ENCODE peak calls at places on chromosomes 3 and 15, in nine cellular contexts. One of them, this sample, is unnamed.
A peak's percentile ranks its signal among the peaks of the same experiment; 100 is the strongest.

GRCh38 chr3:9897408-9898372 is 5.0 kb upstream of the IL17RE start:
- DNase-seq in IMR-90: peak; percentile 41
- DNase-seq in body of pancreas: peak; percentile 89
- DNase-seq in aorta: no peak
- DNase-seq in GM23338: no peak
- DNase-seq in adrenal gland: peak; percentile 67
- DNase-seq in A673: no peak
- DNase-seq in naive thymus-derived CD4-positive, alpha-beta T cell: no peak
- DNase-seq in tibial nerve: no peak
- DNase-seq in this sample: no peak

GRCh38 chr3:184328516-184328915 is 8.9 kb upstream of the FAM131A start:
- DNase-seq in IMR-90: no peak
- DNase-seq in body of pancreas: no peak
- DNase-seq in aorta: no peak
- DNase-seq in GM23338: no peak
- DNase-seq in adrenal gland: no peak
- DNase-seq in A673: no peak
- DNase-seq in naive thymus-derived CD4-positive, alpha-beta T cell: no peak
- DNase-seq in tibial nerve: no peak
- DNase-seq in this sample: no peak

GRCh38 chr15:28992996-28993719 is 107.4 kb downstream of the APBA2 start:
- DNase-seq in IMR-90: no peak
- DNase-seq in body of pancreas: no peak
- DNase-seq in aorta: peak; percentile 37
- DNase-seq in GM23338: no peak
- DNase-seq in adrenal gland: no peak
- DNase-seq in A673: no peak
- DNase-seq in naive thymus-derived CD4-positive, alpha-beta T cell: no peak
- DNase-seq in tibial nerve: no peak
- DNase-seq in this sample: no peak

GRCh38 chr15:31228980-31229826 is 97.4 kb upstream of the KLF13 start:
- DNase-seq in IMR-90: no peak
- DNase-seq in body of pancreas: peak; percentile 67
- DNase-seq in aorta: no peak
- DNase-seq in GM23338: peak; percentile 29
- DNase-seq in adrenal gland: no peak
- DNase-seq in A673: no peak
- DNase-seq in naive thymus-derived CD4-positive, alpha-beta T cell: no peak
- DNase-seq in tibial nerve: no peak
- DNase-seq in this sample: peak; percentile 72

GRCh38 chr15:79964232-79964820 is 6.7 kb downstream of the BCL2A1 start:
- DNase-seq in IMR-90: no peak
- DNase-seq in body of pancreas: no peak
- DNase-seq in aorta: no peak
- DNase-seq in GM23338: no peak
- DNase-seq in adrenal gland: no peak
- DNase-seq in A673: no peak
- DNase-seq in naive thymus-derived CD4-positive, alpha-beta T cell: no peak
- DNase-seq in tibial nerve: no peak
- DNase-seq in this sample: no peak

GRCh38 chr3:153963012-153963411 is 158.2 kb upstream of the ARHGEF26 start:
- DNase-seq in IMR-90: no peak
- DNase-seq in body of pancreas: no peak
- DNase-seq in aorta: no peak
- DNase-seq in GM23338: no peak
- DNase-seq in adrenal gland: no peak
- DNase-seq in A673: no peak
- DNase-seq in naive thymus-derived CD4-positive, alpha-beta T cell: no peak
- DNase-seq in tibial nerve: no peak
- DNase-seq in this sample: no peak

GRCh38 chr3:27310693-27311092 is 58.5 kb downstream of the NEK10 start:
- DNase-seq in IMR-90: no peak
- DNase-seq in body of pancreas: no peak
- DNase-seq in aorta: no peak
- DNase-seq in GM23338: no peak
- DNase-seq in adrenal gland: no peak
- DNase-seq in A673: no peak
- DNase-seq in naive thymus-derived CD4-positive, alpha-beta T cell: no peak
- DNase-seq in tibial nerve: no peak
- DNase-seq in this sample: no peak

GRCh38 chr15:41868321-41868720 is 25.5 kb downstream of the SPTBN5 start:
- DNase-seq in IMR-90: no peak
- DNase-seq in body of pancreas: no peak
- DNase-seq in aorta: no peak
- DNase-seq in GM23338: no peak
- DNase-seq in adrenal gland: no peak
- DNase-seq in A673: no peak
- DNase-seq in naive thymus-derived CD4-positive, alpha-beta T cell: no peak
- DNase-seq in tibial nerve: no peak
- DNase-seq in this sample: no peak

GRCh38 chr15:88131937-88132336 is 124.6 kb downstream of the NTRK3 start:
- DNase-seq in IMR-90: no peak
- DNase-seq in body of pancreas: no peak
- DNase-seq in aorta: no peak
- DNase-seq in GM23338: no peak
- DNase-seq in adrenal gland: no peak
- DNase-seq in A673: no peak
- DNase-seq in naive thymus-derived CD4-positive, alpha-beta T cell: no peak
- DNase-seq in tibial nerve: no peak
- DNase-seq in this sample: no peak

GRCh38 chr3:184399410-184399809 is 19.6 kb downstream of the CHRD start:
- DNase-seq in IMR-90: peak; percentile 96
- DNase-seq in body of pancreas: no peak
- DNase-seq in aorta: no peak
- DNase-seq in GM23338: peak; percentile 36
- DNase-seq in adrenal gland: no peak
- DNase-seq in A673: no peak
- DNase-seq in naive thymus-derived CD4-positive, alpha-beta T cell: no peak
- DNase-seq in tibial nerve: no peak
- DNase-seq in this sample: no peak

GRCh38 chr15:65641723-65642475 is 20.2 kb downstream of the SLC24A1 start:
- DNase-seq in IMR-90: no peak
- DNase-seq in body of pancreas: no peak
- DNase-seq in aorta: no peak
- DNase-seq in GM23338: no peak
- DNase-seq in adrenal gland: no peak
- DNase-seq in A673: no peak
- DNase-seq in naive thymus-derived CD4-positive, alpha-beta T cell: no peak
- DNase-seq in tibial nerve: no peak
- DNase-seq in this sample: peak; percentile 5

GRCh38 chr15:65645392-65645791 is 23.7 kb downstream of the SLC24A1 start:
- DNase-seq in IMR-90: no peak
- DNase-seq in body of pancreas: no peak
- DNase-seq in aorta: no peak
- DNase-seq in GM23338: no peak
- DNase-seq in adrenal gland: no peak
- DNase-seq in A673: no peak
- DNase-seq in naive thymus-derived CD4-positive, alpha-beta T cell: no peak
- DNase-seq in tibial nerve: no peak
- DNase-seq in this sample: no peak

GRCh38 chr15:65639509-65639908 is 17.8 kb downstream of the SLC24A1 start:
- DNase-seq in IMR-90: no peak
- DNase-seq in body of pancreas: no peak
- DNase-seq in aorta: no peak
- DNase-seq in GM23338: no peak
- DNase-seq in adrenal gland: no peak
- DNase-seq in A673: no peak
- DNase-seq in naive thymus-derived CD4-positive, alpha-beta T cell: no peak
- DNase-seq in tibial nerve: no peak
- DNase-seq in this sample: no peak

GRCh38 chr15:65644282-65644681 is 22.5 kb downstream of the SLC24A1 start:
- DNase-seq in IMR-90: no peak
- DNase-seq in body of pancreas: no peak
- DNase-seq in aorta: no peak
- DNase-seq in GM23338: no peak
- DNase-seq in adrenal gland: no peak
- DNase-seq in A673: no peak
- DNase-seq in naive thymus-derived CD4-positive, alpha-beta T cell: no peak
- DNase-seq in tibial nerve: no peak
- DNase-seq in this sample: no peak

DNA sequence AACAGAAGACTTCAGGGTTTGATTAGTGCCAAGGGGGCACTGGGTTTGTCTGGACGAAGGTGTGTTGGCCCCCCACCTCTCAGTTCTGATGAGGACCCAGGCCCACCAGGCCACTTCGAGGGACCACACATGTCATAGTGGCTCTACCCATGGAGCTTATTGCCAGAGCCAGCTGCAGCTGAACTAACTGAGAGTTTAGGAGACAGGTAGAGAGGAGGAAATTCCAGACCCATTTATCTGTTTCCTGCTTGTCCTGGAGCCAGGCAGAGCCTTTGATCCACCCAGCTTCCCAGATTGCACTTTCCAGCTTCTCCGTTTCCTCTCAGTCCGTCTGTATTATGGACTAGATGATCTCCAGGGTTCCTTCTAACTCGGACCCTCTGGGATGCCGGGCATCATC is 20.9 kb downstream of the SLC24A1 start:
- DNase-seq in IMR-90: no peak
- DNase-seq in body of pancreas: no peak
- DNase-seq in aorta: no peak
- DNase-seq in GM23338: no peak
- DNase-seq in adrenal gland: no peak
- DNase-seq in A673: no peak
- DNase-seq in naive thymus-derived CD4-positive, alpha-beta T cell: no peak
- DNase-seq in tibial nerve: no peak
- DNase-seq in this sample: no peak
- H3K27ac ChIP-seq in IMR-90: no peak overlapping the region
- H3K27ac ChIP-seq in body of pancreas: no peak overlapping the region
- H3K27ac ChIP-seq in aorta: no peak overlapping the region
- H3K27ac ChIP-seq in GM23338: no peak overlapping the region
- H3K27ac ChIP-seq in adrenal gland: no peak overlapping the region
- H3K27ac ChIP-seq in A673: no peak overlapping the region
- H3K27ac ChIP-seq in naive thymus-derived CD4-positive, alpha-beta T cell: no peak overlapping the region
- H3K27ac ChIP-seq in tibial nerve: no peak overlapping the region
- H3K27ac ChIP-seq in this sample: no peak overlapping the region

GRCh38 chr3:172157566-172158258 is 118.3 kb downstream of the FNDC3B start:
- DNase-seq in IMR-90: no peak
- DNase-seq in body of pancreas: no peak
- DNase-seq in aorta: no peak
- DNase-seq in GM23338: no peak
- DNase-seq in adrenal gland: no peak
- DNase-seq in A673: no peak
- DNase-seq in naive thymus-derived CD4-positive, alpha-beta T cell: no peak
- DNase-seq in tibial nerve: no peak
- DNase-seq in this sample: no peak
- H3K27ac ChIP-seq in IMR-90: no peak overlapping the region
- H3K27ac ChIP-seq in body of pancreas: no peak overlapping the region
- H3K27ac ChIP-seq in aorta: no peak overlapping the region
- H3K27ac ChIP-seq in GM23338: no peak overlapping the region
- H3K27ac ChIP-seq in adrenal gland: no peak overlapping the region
- H3K27ac ChIP-seq in A673: no peak overlapping the region
- H3K27ac ChIP-seq in naive thymus-derived CD4-positive, alpha-beta T cell: no peak overlapping the region
- H3K27ac ChIP-seq in tibial nerve: no peak overlapping the region
- H3K27ac ChIP-seq in this sample: peak overlapping the region; percentile 66

DNA sequence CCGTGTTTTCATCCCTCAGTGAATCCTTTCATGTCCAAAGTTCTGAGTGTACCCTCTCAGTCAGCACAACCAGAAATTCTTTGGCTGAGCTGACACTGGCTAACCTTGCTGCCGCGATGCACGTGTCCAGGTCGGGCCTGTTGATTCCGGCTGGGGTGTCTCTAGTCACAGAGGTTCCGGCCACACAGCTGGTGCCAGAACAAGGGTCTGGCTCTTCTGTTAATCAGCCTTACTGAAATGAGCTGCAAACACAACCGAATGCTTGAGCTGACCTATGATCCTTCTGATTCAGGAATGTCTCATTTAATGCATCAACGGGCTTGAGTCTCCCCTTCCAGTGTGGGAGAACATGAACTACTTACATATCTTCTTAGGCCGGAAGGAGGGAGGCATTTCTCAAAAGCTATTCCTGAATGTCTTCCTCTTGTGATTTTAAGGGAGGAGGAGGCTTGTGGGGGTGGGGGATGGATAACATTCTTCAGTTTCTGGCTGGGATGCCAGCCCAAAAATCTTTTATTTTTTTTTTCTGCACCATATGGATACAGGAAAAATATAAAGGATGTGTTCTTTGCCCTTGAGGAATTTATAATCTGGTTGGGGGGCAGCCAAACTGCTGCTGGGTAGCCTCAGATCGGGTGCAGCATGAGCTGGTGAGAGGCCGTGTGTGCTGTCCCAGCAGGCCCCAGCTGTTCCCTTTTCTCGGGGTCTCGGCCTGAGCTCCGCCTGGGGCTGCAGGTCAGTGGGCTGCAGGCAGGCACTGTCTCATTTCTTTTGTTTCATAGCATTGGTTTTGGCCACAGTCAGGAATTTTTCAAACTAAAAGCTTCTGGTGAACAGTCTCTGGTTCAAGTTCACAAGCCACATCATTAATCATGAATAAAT is 319.1 kb upstream of the TBL1XR1 start:
- DNase-seq in IMR-90: peak; percentile 90
- DNase-seq in body of pancreas: no peak
- DNase-seq in aorta: no peak
- DNase-seq in GM23338: peak; percentile 17
- DNase-seq in adrenal gland: peak; percentile 68
- DNase-seq in A673: peak; percentile 42
- DNase-seq in naive thymus-derived CD4-positive, alpha-beta T cell: no peak
- DNase-seq in tibial nerve: no peak
- DNase-seq in this sample: peak; percentile 94
- H3K27ac ChIP-seq in IMR-90: peak overlapping the region; percentile 61
- H3K27ac ChIP-seq in body of pancreas: no peak overlapping the region
- H3K27ac ChIP-seq in aorta: peak overlapping the region; percentile 45
- H3K27ac ChIP-seq in GM23338: no peak overlapping the region
- H3K27ac ChIP-seq in adrenal gland: no peak overlapping the region
- H3K27ac ChIP-seq in A673: no peak overlapping the region
- H3K27ac ChIP-seq in naive thymus-derived CD4-positive, alpha-beta T cell: no peak overlapping the region
- H3K27ac ChIP-seq in tibial nerve: no peak overlapping the region
- H3K27ac ChIP-seq in this sample: peak overlapping the region; percentile 86

GRCh38 chr15:59532770-59533379 is 78.7 kb upstream of the GCNT3 start:
- DNase-seq in IMR-90: peak; percentile 21
- DNase-seq in body of pancreas: peak; percentile 32
- DNase-seq in aorta: no peak
- DNase-seq in GM23338: peak; percentile 80
- DNase-seq in adrenal gland: peak; percentile 35
- DNase-seq in A673: peak; percentile 61
- DNase-seq in naive thymus-derived CD4-positive, alpha-beta T cell: no peak
- DNase-seq in tibial nerve: no peak
- DNase-seq in this sample: peak; percentile 37

GRCh38 chr15:59528965-59529402 is 82.6 kb upstream of the GCNT3 start:
- DNase-seq in IMR-90: peak; percentile 81
- DNase-seq in body of pancreas: peak; percentile 88
- DNase-seq in aorta: peak; percentile 81
- DNase-seq in GM23338: peak; percentile 97
- DNase-seq in adrenal gland: peak; percentile 92
- DNase-seq in A673: peak; percentile 93
- DNase-seq in naive thymus-derived CD4-positive, alpha-beta T cell: peak; percentile 48
- DNase-seq in tibial nerve: peak; percentile 58
- DNase-seq in this sample: peak; percentile 89

GRCh38 chr15:59536553-59536952 is 75.0 kb upstream of the GCNT3 start:
- DNase-seq in IMR-90: no peak
- DNase-seq in body of pancreas: no peak
- DNase-seq in aorta: no peak
- DNase-seq in GM23338: no peak
- DNase-seq in adrenal gland: no peak
- DNase-seq in A673: no peak
- DNase-seq in naive thymus-derived CD4-positive, alpha-beta T cell: no peak
- DNase-seq in tibial nerve: no peak
- DNase-seq in this sample: no peak

GRCh38 chr15:59528429-59528828 is 83.2 kb upstream of the GCNT3 start:
- DNase-seq in IMR-90: no peak
- DNase-seq in body of pancreas: no peak
- DNase-seq in aorta: no peak
- DNase-seq in GM23338: no peak
- DNase-seq in adrenal gland: no peak
- DNase-seq in A673: no peak
- DNase-seq in naive thymus-derived CD4-positive, alpha-beta T cell: no peak
- DNase-seq in tibial nerve: no peak
- DNase-seq in this sample: no peak

GRCh38 chr15:59531066-59531465 is 80.5 kb upstream of the GCNT3 start:
- DNase-seq in IMR-90: no peak
- DNase-seq in body of pancreas: no peak
- DNase-seq in aorta: no peak
- DNase-seq in GM23338: no peak
- DNase-seq in adrenal gland: no peak
- DNase-seq in A673: no peak
- DNase-seq in naive thymus-derived CD4-positive, alpha-beta T cell: no peak
- DNase-seq in tibial nerve: no peak
- DNase-seq in this sample: no peak
- H3K27ac ChIP-seq in IMR-90: no peak overlapping the region
- H3K27ac ChIP-seq in body of pancreas: no peak overlapping the region
- H3K27ac ChIP-seq in aorta: no peak overlapping the region
- H3K27ac ChIP-seq in GM23338: no peak overlapping the region
- H3K27ac ChIP-seq in adrenal gland: no peak overlapping the region
- H3K27ac ChIP-seq in A673: no peak overlapping the region
- H3K27ac ChIP-seq in naive thymus-derived CD4-positive, alpha-beta T cell: no peak overlapping the region
- H3K27ac ChIP-seq in tibial nerve: no peak overlapping the region
- H3K27ac ChIP-seq in this sample: no peak overlapping the region

This sample was measured in thyroid gland.